ENCODE peak calls at places on chromosomes 11 and 22, in ten cellular contexts. Y is choroid plexus epithelial cell, I is NB4, Q is mucosa of descending colon, T is upper lobe of right lung, V is AG04450, A is IMR-90, S is psoas muscle, P is astrocyte of the spinal cord, K is GM12865. J is an unnamed sample.

GRCh38 chr22:39426380-39427043 is 26.9 kb downstream of the TAB1 start:
- DNase-seq in P (no peak), K (no peak), Y (no peak), I (no peak), S (no peak), T (no peak), V (no peak), Q (no peak), A (no peak), J (no peak)

GRCh38 chr11:94129505-94130335 is 1.1 kb downstream of the PANX1 start:
- DNase-seq in T (no peak), S (no peak), A (peak), Y (no peak), K (peak), Q (peak), I (no peak), P (peak), V (no peak), J (no peak)

GRCh38 chr22:19723990-19724827 is 870 bp downstream of the GP1BB start:
- DNase-seq in K (peak), T (no peak), I (peak), S (no peak), V (no peak), P (no peak), Q (no peak), Y (peak), A (peak), J (no peak)

GRCh38 chr22:27238935-27239510 is 562.5 kb downstream of the MN1 start:
- DNase-seq in Y (peak), P (peak), Q (peak), A (peak), K (no peak), S (peak), V (peak), T (peak), I (no peak), J (no peak)

GRCh38 chr22:42872821-42873220 is 15.7 kb upstream of the ARFGAP3 start:
- DNase-seq in A (no peak), T (no peak), P (peak), K (no peak), Y (peak), Q (no peak), S (peak), I (no peak), V (no peak), J (no peak)

GRCh38 chr22:50530857-50531545 is 1.2 kb upstream of the TYMP start:
- DNase-seq in K (peak), T (peak), A (peak), S (peak), Y (peak), Q (peak), P (peak), V (no peak), I (peak), J (peak)

GRCh38 chr11:124551189-124551588 is 7.7 kb upstream of the OR8B12 start:
- DNase-seq in Y (no peak), A (no peak), T (no peak), Q (no peak), K (no peak), P (no peak), I (peak), V (no peak), S (no peak), J (no peak)

GRCh38 chr11:79226136-79226535 is 214.7 kb downstream of the TENM4 start:
- DNase-seq in K (no peak), S (no peak), Y (no peak), Q (no peak), P (no peak), A (no peak), I (no peak), V (no peak), T (no peak), J (no peak)

GRCh38 chr11:77379253-77379652 is 77.8 kb upstream of the GDPD4 start:
- DNase-seq in V (no peak), P (peak), S (no peak), Y (peak), K (no peak), T (no peak), Q (no peak), I (no peak), A (peak), J (no peak)

GRCh38 chr11:107017433-107018227 is 646 bp downstream of the GUCY1A2 start:
- DNase-seq in S (peak), A (no peak), T (peak), K (peak), Y (peak), I (no peak), P (peak), V (no peak), Q (peak), J (no peak)

GRCh38 chr11:69311767-69312385 is 17.9 kb downstream of the MYEOV start:
- DNase-seq in T (peak), S (no peak), Y (no peak), I (peak), A (no peak), K (no peak), V (no peak), Q (no peak), P (no peak), J (peak)

GRCh38 chr11:2717561-2717960 is 17.8 kb upstream of the KCNQ1OT1 start:
- DNase-seq in K (no peak), T (no peak), Y (no peak), V (no peak), Q (no peak), S (peak), P (no peak), I (no peak), A (no peak), J (no peak)

GRCh38 chr11:45665206-45665932 is at the start of gene CHST1:
- DNase-seq in I (peak), V (no peak), Q (peak), K (no peak), A (no peak), Y (peak), S (peak), P (peak), T (peak), J (no peak)

GRCh38 chr22:32340437-32340836 is 17.2 kb upstream of the RFPL3 start:
- DNase-seq in I (no peak), Q (no peak), Y (no peak), K (no peak), A (no peak), S (no peak), P (no peak), T (no peak), V (no peak), J (peak)

GRCh38 chr11:74937696-74938475 is 11.0 kb downstream of the XRRA1 start:
- DNase-seq in Y (peak), T (no peak), V (no peak), I (no peak), K (no peak), Q (no peak), A (peak), S (no peak), P (peak), J (no peak)

GRCh38 chr11:131750692-131751091 is 380.3 kb downstream of the NTM start:
- DNase-seq in S (no peak), T (no peak), K (no peak), V (no peak), Q (no peak), I (no peak), A (no peak), P (no peak), Y (no peak), J (no peak)

GRCh38 chr11:2542406-2542805 is 97.6 kb downstream of the KCNQ1 start:
- DNase-seq in Q (no peak), Y (no peak), I (no peak), S (peak), P (no peak), A (no peak), V (no peak), K (no peak), T (peak), J (no peak)

GRCh38 chr11:18485905-18486528 is 30.4 kb downstream of the LDHAL6A start:
- DNase-seq in T (no peak), S (no peak), K (peak), P (no peak), Y (no peak), Q (no peak), A (no peak), I (no peak), V (no peak), J (no peak)

GRCh38 chr11:19597194-19597593 is 115.4 kb upstream of the NAV2 start:
- DNase-seq in Q (no peak), K (no peak), P (peak), Y (peak), I (no peak), A (peak), S (no peak), V (no peak), T (no peak), J (no peak)

GRCh38 chr11:838441-839279 is 3.7 kb downstream of the POLR2L start:
- DNase-seq in V (no peak), K (no peak), P (no peak), A (no peak), Q (peak), Y (peak), S (no peak), I (peak), T (no peak), J (no peak)

GRCh38 chr22:35299217-35299716 is 427 bp upstream of the TOM1 start:
- DNase-seq in Y (peak), I (no peak), A (no peak), K (no peak), Q (no peak), S (no peak), P (peak), T (no peak), V (no peak), J (no peak)

GRCh38 chr11:31802609-31802989 is 8.5 kb downstream of the PAX6 start:
- DNase-seq in I (no peak), Q (no peak), K (no peak), T (no peak), V (no peak), P (no peak), Y (no peak), A (no peak), S (no peak), J (peak)

GRCh38 chr11:79046365-79046764 is 394.5 kb downstream of the TENM4 start:
- DNase-seq in K (no peak), A (peak), V (no peak), S (no peak), Y (no peak), I (no peak), Q (no peak), P (no peak), T (no peak), J (no peak)

GRCh38 chr11:57619331-57619730 is 21.8 kb downstream of the SERPING1 start:
- DNase-seq in P (no peak), V (no peak), K (no peak), Q (no peak), T (no peak), Y (no peak), A (no peak), S (no peak), I (no peak), J (no peak)
- TF ChIP-seq CTCF in P (peak), V (peak), K (peak), Q (no peak), T (no peak), Y (peak), A (no peak), S (no peak), I (peak), J (no peak)

GRCh38 chr11:113774174-113774503 is 647 bp upstream of the ZW10 start:
- DNase-seq in V (no peak), K (no peak), A (no peak), S (no peak), P (no peak), I (no peak), T (no peak), Y (no peak), Q (no peak), J (no peak)

GRCh38 chr11:113781682-113782081 is 2.1 kb downstream of the CLDN25 start:
- DNase-seq in P (no peak), A (no peak), I (no peak), Y (no peak), S (no peak), Q (no peak), T (no peak), K (no peak), V (no peak), J (no peak)

GRCh38 chr11:113782134-113782533 is 2.5 kb downstream of the CLDN25 start:
- DNase-seq in K (no peak), Y (no peak), P (no peak), S (no peak), V (no peak), A (no peak), T (no peak), I (no peak), Q (no peak), J (no peak)

GRCh38 chr11:113778111-113778910 is 1.3 kb upstream of the CLDN25 start:
- DNase-seq in A (peak), K (no peak), Y (peak), S (peak), Q (no peak), P (peak), I (peak), V (no peak), T (no peak), J (no peak)

GRCh38 chr11:113779496-113779895 is at the start of gene CLDN25:
- DNase-seq in A (no peak), K (no peak), V (no peak), Y (no peak), Q (no peak), I (no peak), T (no peak), S (no peak), P (no peak), J (no peak)
- H3K4me3 ChIP-seq in A (no peak), K (no peak), V (no peak), Y (no peak), Q (no peak), I (no peak), T (no peak), S (peak), P (no peak), J (no peak)

GRCh38 chr11:119057000-119057769 is at the start of gene HYOU1:
- DNase-seq in I (peak), K (peak), Q (peak), P (peak), S (peak), A (peak), V (peak), T (peak), Y (peak), J (peak)
- TF ChIP-seq CTCF in I (peak), K (peak), Q (no peak), P (peak), S (no peak), A (peak), V (peak), T (peak), Y (peak), J (no peak)

DNA sequence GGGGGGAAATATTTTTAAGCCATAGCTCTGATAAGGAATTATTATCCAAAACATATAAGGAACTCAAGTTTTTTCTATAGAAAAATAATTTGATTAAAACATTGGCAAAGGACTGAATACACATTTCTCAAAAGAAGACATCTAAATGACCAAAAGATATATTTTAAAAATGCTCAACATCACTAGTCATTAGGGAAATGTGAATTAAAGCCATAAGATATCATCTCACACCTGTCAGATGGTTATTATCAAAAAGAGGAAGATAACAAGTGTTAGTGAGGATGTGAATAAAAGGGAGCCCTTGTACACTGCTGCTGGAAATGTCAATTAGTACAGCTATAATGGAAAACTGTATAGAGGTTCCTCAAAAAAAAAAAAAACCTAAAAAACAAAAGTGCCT is 425.0 kb downstream of the DYNC2H1 start:
- DNase-seq in S (no peak), T (no peak), V (no peak), Q (no peak), A (no peak), K (no peak), P (no peak), Y (no peak), I (no peak), J (no peak)
- H3K4me3 ChIP-seq in S (no peak), T (no peak), V (no peak), Q (no peak), A (no peak), K (no peak), P (no peak), Y (no peak), I (no peak), J (no peak)

GRCh38 chr11:61172353-61172752 is 11.1 kb upstream of the VPS37C start:
- DNase-seq in V (no peak), Q (no peak), Y (no peak), S (no peak), A (no peak), T (no peak), I (no peak), P (no peak), K (no peak), J (peak)

GRCh38 chr11:61172888-61173287 is 11.7 kb upstream of the VPS37C start:
- DNase-seq in A (no peak), S (no peak), K (no peak), V (no peak), Y (no peak), T (no peak), P (no peak), Q (no peak), I (no peak), J (no peak)

GRCh38 chr11:61174275-61174674 is 13.0 kb upstream of the VPS37C start:
- DNase-seq in P (no peak), A (no peak), K (no peak), S (no peak), I (no peak), T (no peak), Y (no peak), Q (no peak), V (no peak), J (no peak)

GRCh38 chr11:61174949-61175348 is 13.7 kb upstream of the VPS37C start:
- DNase-seq in Y (no peak), S (no peak), T (no peak), A (no peak), Q (no peak), K (no peak), V (no peak), I (no peak), P (no peak), J (no peak)

GRCh38 chr11:61173456-61173855 is 12.2 kb upstream of the VPS37C start:
- DNase-seq in T (no peak), P (no peak), S (no peak), A (peak), Y (peak), Q (no peak), V (no peak), I (peak), K (peak), J (no peak)
- TF ChIP-seq CTCF in T (no peak), P (no peak), S (peak), A (peak), Y (peak), Q (no peak), V (peak), I (no peak), K (peak), J (no peak)